ENCODE peak calls at places on chromosome 1, in seven cellular contexts. One of them, this sample, is unnamed.

GRCh38 chr1:25810341-25811299 is 9.1 kb upstream of the MTFR1L start:
- DNase-seq in right cardiac atrium: peak; percentile 89
- DNase-seq in tibial nerve: peak; percentile 59
- DNase-seq in uterus: peak; percentile 75
- DNase-seq in IMR-90: peak; percentile 35
- DNase-seq in hepatocyte: peak; percentile 73
- DNase-seq in left ventricle myocardium inferior: peak; percentile 73
- DNase-seq in this sample: peak; percentile 82

GRCh38 chr1:232635778-232636356 is 5.9 kb upstream of the SIPA1L2 start:
- DNase-seq in right cardiac atrium: no peak
- DNase-seq in tibial nerve: no peak
- DNase-seq in uterus: no peak
- DNase-seq in IMR-90: peak; percentile 70
- DNase-seq in hepatocyte: peak; percentile 72
- DNase-seq in left ventricle myocardium inferior: no peak
- DNase-seq in this sample: no peak

GRCh38 chr1:245039196-245039595 is 115.6 kb upstream of the KIF26B start:
- DNase-seq in right cardiac atrium: no peak
- DNase-seq in tibial nerve: no peak
- DNase-seq in uterus: no peak
- DNase-seq in IMR-90: no peak
- DNase-seq in hepatocyte: no peak
- DNase-seq in left ventricle myocardium inferior: no peak
- DNase-seq in this sample: no peak

GRCh38 chr1:162663086-162663485 is 30.8 kb downstream of the DDR2 start:
- DNase-seq in right cardiac atrium: no peak
- DNase-seq in tibial nerve: no peak
- DNase-seq in uterus: no peak
- DNase-seq in IMR-90: peak; percentile 36
- DNase-seq in hepatocyte: no peak
- DNase-seq in left ventricle myocardium inferior: no peak
- DNase-seq in this sample: no peak

GRCh38 chr1:101264699-101265098 is 27.9 kb downstream of the S1PR1 start:
- DNase-seq in right cardiac atrium: no peak
- DNase-seq in tibial nerve: no peak
- DNase-seq in uterus: peak; percentile 23
- DNase-seq in IMR-90: no peak
- DNase-seq in hepatocyte: no peak
- DNase-seq in left ventricle myocardium inferior: no peak
- DNase-seq in this sample: no peak

GRCh38 chr1:150235436-150235851 is 468 bp downstream of the ANP32E start:
- DNase-seq in right cardiac atrium: peak; percentile 54
- DNase-seq in tibial nerve: no peak
- DNase-seq in uterus: peak; percentile 46
- DNase-seq in IMR-90: no peak
- DNase-seq in hepatocyte: peak; percentile 23
- DNase-seq in left ventricle myocardium inferior: no peak
- DNase-seq in this sample: no peak

GRCh38 chr1:5551274-5551966 is 440.8 kb downstream of the NPHP4 start:
- DNase-seq in right cardiac atrium: no peak
- DNase-seq in tibial nerve: no peak
- DNase-seq in uterus: no peak
- DNase-seq in IMR-90: no peak
- DNase-seq in hepatocyte: peak; percentile 69
- DNase-seq in left ventricle myocardium inferior: no peak
- DNase-seq in this sample: no peak

GRCh38 chr1:79928901-79929300 is 922.4 kb upstream of the ADGRL4 start:
- DNase-seq in right cardiac atrium: no peak
- DNase-seq in tibial nerve: no peak
- DNase-seq in uterus: no peak
- DNase-seq in IMR-90: no peak
- DNase-seq in hepatocyte: no peak
- DNase-seq in left ventricle myocardium inferior: no peak
- DNase-seq in this sample: no peak

GRCh38 chr1:205407970-205408369 is 13.9 kb downstream of the LEMD1 start:
- DNase-seq in right cardiac atrium: no peak
- DNase-seq in tibial nerve: no peak
- DNase-seq in uterus: no peak
- DNase-seq in IMR-90: no peak
- DNase-seq in hepatocyte: no peak
- DNase-seq in left ventricle myocardium inferior: no peak
- DNase-seq in this sample: no peak

GRCh38 chr1:183975651-183976050 is 61.9 kb downstream of the COLGALT2 start:
- DNase-seq in right cardiac atrium: no peak
- DNase-seq in tibial nerve: no peak
- DNase-seq in uterus: no peak
- DNase-seq in IMR-90: no peak
- DNase-seq in hepatocyte: no peak
- DNase-seq in left ventricle myocardium inferior: no peak
- DNase-seq in this sample: no peak

GRCh38 chr1:154220970-154221814 is 437 bp downstream of the UBAP2L start:
- DNase-seq in right cardiac atrium: peak; percentile 85
- DNase-seq in tibial nerve: peak; percentile 34
- DNase-seq in uterus: no peak
- DNase-seq in IMR-90: peak; percentile 30
- DNase-seq in hepatocyte: peak; percentile 75
- DNase-seq in left ventricle myocardium inferior: peak; percentile 57
- DNase-seq in this sample: peak; percentile 72

GRCh38 chr1:206794294-206794908 is 22.1 kb upstream of the IL10 start:
- DNase-seq in right cardiac atrium: no peak
- DNase-seq in tibial nerve: no peak
- DNase-seq in uterus: no peak
- DNase-seq in IMR-90: no peak
- DNase-seq in hepatocyte: no peak
- DNase-seq in left ventricle myocardium inferior: no peak
- DNase-seq in this sample: no peak

GRCh38 chr1:10996100-10996499 is 16.4 kb upstream of the TARDBP start:
- DNase-seq in right cardiac atrium: no peak
- DNase-seq in tibial nerve: no peak
- DNase-seq in uterus: no peak
- DNase-seq in IMR-90: no peak
- DNase-seq in hepatocyte: no peak
- DNase-seq in left ventricle myocardium inferior: no peak
- DNase-seq in this sample: no peak

GRCh38 chr1:229217716-229218115 is 53.2 kb upstream of the RAB4A start:
- DNase-seq in right cardiac atrium: no peak
- DNase-seq in tibial nerve: no peak
- DNase-seq in uterus: no peak
- DNase-seq in IMR-90: no peak
- DNase-seq in hepatocyte: no peak
- DNase-seq in left ventricle myocardium inferior: no peak
- DNase-seq in this sample: no peak

GRCh38 chr1:229194096-229194495 is 76.8 kb upstream of the RAB4A start:
- DNase-seq in right cardiac atrium: no peak
- DNase-seq in tibial nerve: no peak
- DNase-seq in uterus: no peak
- DNase-seq in IMR-90: no peak
- DNase-seq in hepatocyte: no peak
- DNase-seq in left ventricle myocardium inferior: no peak
- DNase-seq in this sample: no peak

GRCh38 chr1:164982545-164982944 is 374.0 kb downstream of the LMX1A start:
- DNase-seq in right cardiac atrium: no peak
- DNase-seq in tibial nerve: no peak
- DNase-seq in uterus: no peak
- DNase-seq in IMR-90: no peak
- DNase-seq in hepatocyte: no peak
- DNase-seq in left ventricle myocardium inferior: no peak
- DNase-seq in this sample: no peak

GRCh38 chr1:51325878-51326755 is 4.2 kb downstream of the TTC39A start:
- DNase-seq in right cardiac atrium: no peak
- DNase-seq in tibial nerve: no peak
- DNase-seq in uterus: no peak
- DNase-seq in IMR-90: no peak
- DNase-seq in hepatocyte: no peak
- DNase-seq in left ventricle myocardium inferior: no peak
- DNase-seq in this sample: no peak

GRCh38 chr1:212512731-212513559 is 80.2 kb downstream of the NENF start:
- DNase-seq in right cardiac atrium: no peak
- DNase-seq in tibial nerve: no peak
- DNase-seq in uterus: no peak
- DNase-seq in IMR-90: peak; percentile 48
- DNase-seq in hepatocyte: no peak
- DNase-seq in left ventricle myocardium inferior: no peak
- DNase-seq in this sample: no peak

GRCh38 chr1:73593379-73593778 is 604.6 kb downstream of the LRRIQ3 start:
- DNase-seq in right cardiac atrium: no peak
- DNase-seq in tibial nerve: no peak
- DNase-seq in uterus: no peak
- DNase-seq in IMR-90: no peak
- DNase-seq in hepatocyte: peak; percentile 66
- DNase-seq in left ventricle myocardium inferior: no peak
- DNase-seq in this sample: no peak

GRCh38 chr1:198255783-198256182 is 99.0 kb downstream of the NEK7 start:
- DNase-seq in right cardiac atrium: no peak
- DNase-seq in tibial nerve: no peak
- DNase-seq in uterus: no peak
- DNase-seq in IMR-90: no peak
- DNase-seq in hepatocyte: no peak
- DNase-seq in left ventricle myocardium inferior: no peak
- DNase-seq in this sample: no peak

GRCh38 chr1:54256756-54257155 is 56.8 kb downstream of the MRPL37 start:
- DNase-seq in right cardiac atrium: no peak
- DNase-seq in tibial nerve: no peak
- DNase-seq in uterus: no peak
- DNase-seq in IMR-90: no peak
- DNase-seq in hepatocyte: peak; percentile 49
- DNase-seq in left ventricle myocardium inferior: no peak
- DNase-seq in this sample: no peak

GRCh38 chr1:29912413-29912812 is 676.1 kb downstream of the PTPRU start:
- DNase-seq in right cardiac atrium: no peak
- DNase-seq in tibial nerve: no peak
- DNase-seq in uterus: no peak
- DNase-seq in IMR-90: peak; percentile 54
- DNase-seq in hepatocyte: peak; percentile 26
- DNase-seq in left ventricle myocardium inferior: no peak
- DNase-seq in this sample: no peak

GRCh38 chr1:24277420-24278169 is 41.6 kb upstream of the GRHL3 start:
- DNase-seq in right cardiac atrium: no peak
- DNase-seq in tibial nerve: no peak
- DNase-seq in uterus: no peak
- DNase-seq in IMR-90: peak; percentile 29
- DNase-seq in hepatocyte: no peak
- DNase-seq in left ventricle myocardium inferior: no peak
- DNase-seq in this sample: no peak

GRCh38 chr1:246513041-246513440 is 6.0 kb upstream of the SMYD3 start:
- DNase-seq in right cardiac atrium: no peak
- DNase-seq in tibial nerve: no peak
- DNase-seq in uterus: no peak
- DNase-seq in IMR-90: no peak
- DNase-seq in hepatocyte: no peak
- DNase-seq in left ventricle myocardium inferior: no peak
- DNase-seq in this sample: no peak

GRCh38 chr1:246517391-246517790 is 10.3 kb upstream of the SMYD3 start:
- DNase-seq in right cardiac atrium: no peak
- DNase-seq in tibial nerve: no peak
- DNase-seq in uterus: no peak
- DNase-seq in IMR-90: no peak
- DNase-seq in hepatocyte: no peak
- DNase-seq in left ventricle myocardium inferior: no peak
- DNase-seq in this sample: no peak

GRCh38 chr1:246513619-246514343 is 6.7 kb upstream of the SMYD3 start:
- DNase-seq in right cardiac atrium: no peak
- DNase-seq in tibial nerve: no peak
- DNase-seq in uterus: no peak
- DNase-seq in IMR-90: no peak
- DNase-seq in hepatocyte: no peak
- DNase-seq in left ventricle myocardium inferior: no peak
- DNase-seq in this sample: no peak

GRCh38 chr1:246516126-246516525 is 9.0 kb upstream of the SMYD3 start:
- DNase-seq in right cardiac atrium: no peak
- DNase-seq in tibial nerve: no peak
- DNase-seq in uterus: no peak
- DNase-seq in IMR-90: no peak
- DNase-seq in hepatocyte: no peak
- DNase-seq in left ventricle myocardium inferior: no peak
- DNase-seq in this sample: no peak

GRCh38 chr1:246515390-246516005 is 8.4 kb upstream of the SMYD3 start:
- DNase-seq in right cardiac atrium: no peak
- DNase-seq in tibial nerve: no peak
- DNase-seq in uterus: no peak
- DNase-seq in IMR-90: no peak
- DNase-seq in hepatocyte: no peak
- DNase-seq in left ventricle myocardium inferior: no peak
- DNase-seq in this sample: no peak
- H3K9me3 ChIP-seq in right cardiac atrium: no peaks in the 10 kb centered on the region
- H3K9me3 ChIP-seq in tibial nerve: no peaks in the 10 kb centered on the region
- H3K9me3 ChIP-seq in uterus: no peaks in the 10 kb centered on the region
- H3K9me3 ChIP-seq in IMR-90: peaks cover 43% of the 10 kb centered on the region
- H3K9me3 ChIP-seq in hepatocyte: no peaks in the 10 kb centered on the region
- H3K9me3 ChIP-seq in left ventricle myocardium inferior: peaks cover 40% of the 10 kb centered on the region
- H3K9me3 ChIP-seq in this sample: no peaks in the 10 kb centered on the region

DNA sequence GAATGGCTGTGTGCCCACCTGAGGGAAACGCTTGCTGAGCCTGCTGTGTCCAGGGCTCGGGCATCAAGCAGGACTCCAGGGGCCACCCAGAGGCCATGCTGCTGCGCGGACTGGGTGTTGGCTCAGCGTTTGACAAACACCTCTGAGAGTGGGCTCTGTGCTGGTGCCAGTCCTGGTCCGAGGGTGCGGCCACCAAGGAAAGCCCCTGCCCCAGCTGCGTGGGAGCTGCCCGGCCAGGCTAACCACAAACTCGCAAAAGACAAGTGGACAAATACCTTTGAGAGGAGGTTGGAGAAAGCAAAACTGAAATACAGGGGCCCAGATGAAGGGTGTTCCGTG is 65.6 kb upstream of the TTC34 start:
- DNase-seq in right cardiac atrium: no peak
- DNase-seq in tibial nerve: no peak
- DNase-seq in uterus: no peak
- DNase-seq in IMR-90: no peak
- DNase-seq in hepatocyte: no peak
- DNase-seq in left ventricle myocardium inferior: no peak
- DNase-seq in this sample: no peak
- H3K9me3 ChIP-seq in right cardiac atrium: peaks cover 5% of the 10 kb centered on the region
- H3K9me3 ChIP-seq in tibial nerve: no peaks in the 10 kb centered on the region
- H3K9me3 ChIP-seq in uterus: no peaks in the 10 kb centered on the region
- H3K9me3 ChIP-seq in IMR-90: peaks cover 76% of the 10 kb centered on the region
- H3K9me3 ChIP-seq in hepatocyte: no peaks in the 10 kb centered on the region
- H3K9me3 ChIP-seq in left ventricle myocardium inferior: peaks cover 22% of the 10 kb centered on the region
- H3K9me3 ChIP-seq in this sample: peaks cover 2% of the 10 kb centered on the region

GRCh38 chr1:185648858-185649589 is 85.2 kb upstream of the HMCN1 start:
- DNase-seq in right cardiac atrium: peak; percentile 41
- DNase-seq in tibial nerve: no peak
- DNase-seq in uterus: no peak
- DNase-seq in IMR-90: no peak
- DNase-seq in hepatocyte: no peak
- DNase-seq in left ventricle myocardium inferior: no peak
- DNase-seq in this sample: no peak
- H3K9me3 ChIP-seq in right cardiac atrium: no peaks in the 10 kb centered on the region
- H3K9me3 ChIP-seq in tibial nerve: no peaks in the 10 kb centered on the region
- H3K9me3 ChIP-seq in uterus: no peaks in the 10 kb centered on the region
- H3K9me3 ChIP-seq in IMR-90: peaks cover 4% of the 10 kb centered on the region
- H3K9me3 ChIP-seq in hepatocyte: no peaks in the 10 kb centered on the region
- H3K9me3 ChIP-seq in left ventricle myocardium inferior: peaks cover 32% of the 10 kb centered on the region
- H3K9me3 ChIP-seq in this sample: no peaks in the 10 kb centered on the region

DNA sequence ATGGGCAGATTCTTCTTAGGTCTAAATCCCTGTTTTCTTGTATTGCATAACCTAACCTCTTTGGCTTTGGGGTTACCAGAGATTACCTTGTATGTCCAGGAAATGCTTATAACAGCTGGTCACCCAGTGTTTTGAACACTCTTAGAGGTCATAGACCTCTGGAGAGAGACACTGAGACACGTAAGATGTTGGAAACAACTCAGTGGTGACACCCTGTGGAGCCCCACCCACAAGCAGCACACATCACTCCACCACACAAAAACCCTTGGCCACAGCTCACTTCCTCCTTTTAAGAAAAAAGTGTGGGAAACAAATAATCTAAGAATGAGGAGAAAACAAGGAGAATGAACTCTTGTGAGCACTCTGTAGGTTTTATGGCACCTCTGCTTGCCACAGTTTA is 26.3 kb upstream of the CYP4B1 start:
- DNase-seq in right cardiac atrium: peak; percentile 54
- DNase-seq in tibial nerve: no peak
- DNase-seq in uterus: no peak
- DNase-seq in IMR-90: no peak
- DNase-seq in hepatocyte: no peak
- DNase-seq in left ventricle myocardium inferior: no peak
- DNase-seq in this sample: no peak
- H3K9me3 ChIP-seq in right cardiac atrium: peaks cover 14% of the 10 kb centered on the region
- H3K9me3 ChIP-seq in tibial nerve: no peaks in the 10 kb centered on the region
- H3K9me3 ChIP-seq in uterus: no peaks in the 10 kb centered on the region
- H3K9me3 ChIP-seq in IMR-90: peaks cover 15% of the 10 kb centered on the region
- H3K9me3 ChIP-seq in hepatocyte: no peaks in the 10 kb centered on the region
- H3K9me3 ChIP-seq in left ventricle myocardium inferior: peaks cover 65% of the 10 kb centered on the region
- H3K9me3 ChIP-seq in this sample: peaks cover 4% of the 10 kb centered on the region